ENCODE peak calls at places on chromosomes 1 and 21, in five cellular contexts. G is SJSA1, J is heart right ventricle, Y is aorta, P is GM23338. M is an unnamed sample. For H3K4me1, the result is how much of the 10 kb centered on the place peaks cover.

GRCh38 chr1:241376711-241377110 is 19.7 kb upstream of the RGS7 start:
- DNase-seq in J (no peak), P (no peak), G (no peak), Y (no peak), M (no peak)

GRCh38 chr1:10979483-10979920 is 33.0 kb upstream of the TARDBP start:
- DNase-seq in J (peak), P (no peak), Y (peak), G (no peak), M (no peak)

GRCh38 chr1:153623091-153623490 is 4.2 kb downstream of the S100A13 start:
- DNase-seq in Y (no peak), G (no peak), P (peak), J (no peak), M (peak)

GRCh38 chr1:187566371-187566770 is 737.6 kb downstream of the PLA2G4A start:
- DNase-seq in Y (no peak), G (no peak), P (no peak), J (no peak), M (no peak)

GRCh38 chr21:42468511-42469131 is 27.4 kb downstream of the RSPH1 start:
- DNase-seq in J (no peak), Y (no peak), G (no peak), P (no peak), M (no peak)

GRCh38 chr21:27275294-27275927 is 308.5 kb upstream of the ADAMTS5 start:
- DNase-seq in Y (no peak), P (no peak), G (no peak), J (no peak), M (no peak)

GRCh38 chr21:44755227-44755626 is 43.9 kb upstream of the TSPEAR start:
- DNase-seq in J (no peak), P (no peak), Y (no peak), G (no peak), M (no peak)

GRCh38 chr1:92653605-92654381 is 131.1 kb downstream of the EVI5 start:
- DNase-seq in G (no peak), J (no peak), Y (no peak), P (no peak), M (no peak)

GRCh38 chr1:38730511-38731397 is 128.8 kb downstream of the RRAGC start:
- DNase-seq in P (no peak), J (no peak), G (no peak), Y (no peak), M (no peak)

GRCh38 chr1:191851799-191852595 is 306.3 kb upstream of the RGS18 start:
- DNase-seq in Y (no peak), J (no peak), G (no peak), P (no peak), M (no peak)

GRCh38 chr1:31297273-31298247 is 728 bp downstream of the ZCCHC17 start:
- DNase-seq in J (no peak), Y (no peak), P (peak), G (no peak), M (no peak)

GRCh38 chr1:191174298-191174697 is 696.6 kb upstream of the BRINP3 start:
- DNase-seq in G (no peak), Y (no peak), J (no peak), P (peak), M (no peak)

GRCh38 chr21:42593815-42594157 is 59.6 kb upstream of the PDE9A start:
- DNase-seq in Y (no peak), J (no peak), G (peak), P (no peak), M (no peak)

GRCh38 chr1:206582537-206583460 is 29.5 kb downstream of the EIF2D start:
- DNase-seq in Y (no peak), G (no peak), P (no peak), J (no peak), M (no peak)

GRCh38 chr1:168362991-168363390 is 82.3 kb downstream of the TBX19 start:
- DNase-seq in Y (no peak), P (no peak), J (no peak), G (no peak), M (no peak)

GRCh38 chr1:119869962-119870361 is 26.4 kb downstream of the ADAM30 start:
- DNase-seq in J (no peak), Y (no peak), G (no peak), P (no peak), M (no peak)

GRCh38 chr21:37385179-37385765 is 18.7 kb downstream of the DYRK1A start:
- DNase-seq in P (no peak), G (no peak), J (no peak), Y (no peak), M (no peak)

GRCh38 chr1:242146640-242147039 is 147.7 kb upstream of the MAP1LC3C start:
- DNase-seq in G (no peak), J (no peak), Y (no peak), P (peak), M (no peak)

GRCh38 chr1:37792943-37793686 is 532 bp upstream of the MANEAL start:
- DNase-seq in P (peak), G (no peak), Y (no peak), J (no peak), M (no peak)

GRCh38 chr1:116262207-116262994 is 110.6 kb upstream of the ATP1A1 start:
- DNase-seq in P (no peak), Y (no peak), G (no peak), J (no peak), M (no peak)

GRCh38 chr1:240232548-240232947 is 140.9 kb downstream of the FMN2 start:
- DNase-seq in J (no peak), P (no peak), Y (no peak), G (peak), M (no peak)

GRCh38 chr1:240235521-240236288 is 144.0 kb downstream of the FMN2 start:
- DNase-seq in J (no peak), Y (no peak), P (no peak), G (peak), M (no peak)

GRCh38 chr1:240237305-240237721 is 145.6 kb downstream of the FMN2 start:
- DNase-seq in P (no peak), Y (no peak), G (peak), J (no peak), M (no peak)

GRCh38 chr1:240230821-240231220 is 139.1 kb downstream of the FMN2 start:
- DNase-seq in G (no peak), P (no peak), J (no peak), Y (no peak), M (no peak)

GRCh38 chr1:240234477-240235225 is 143.0 kb downstream of the FMN2 start:
- DNase-seq in G (no peak), J (no peak), P (no peak), Y (no peak), M (no peak)
- H3K4me1 ChIP-seq in G (half or more), J (under half), P (under half), Y (under half), M (under half)

DNA sequence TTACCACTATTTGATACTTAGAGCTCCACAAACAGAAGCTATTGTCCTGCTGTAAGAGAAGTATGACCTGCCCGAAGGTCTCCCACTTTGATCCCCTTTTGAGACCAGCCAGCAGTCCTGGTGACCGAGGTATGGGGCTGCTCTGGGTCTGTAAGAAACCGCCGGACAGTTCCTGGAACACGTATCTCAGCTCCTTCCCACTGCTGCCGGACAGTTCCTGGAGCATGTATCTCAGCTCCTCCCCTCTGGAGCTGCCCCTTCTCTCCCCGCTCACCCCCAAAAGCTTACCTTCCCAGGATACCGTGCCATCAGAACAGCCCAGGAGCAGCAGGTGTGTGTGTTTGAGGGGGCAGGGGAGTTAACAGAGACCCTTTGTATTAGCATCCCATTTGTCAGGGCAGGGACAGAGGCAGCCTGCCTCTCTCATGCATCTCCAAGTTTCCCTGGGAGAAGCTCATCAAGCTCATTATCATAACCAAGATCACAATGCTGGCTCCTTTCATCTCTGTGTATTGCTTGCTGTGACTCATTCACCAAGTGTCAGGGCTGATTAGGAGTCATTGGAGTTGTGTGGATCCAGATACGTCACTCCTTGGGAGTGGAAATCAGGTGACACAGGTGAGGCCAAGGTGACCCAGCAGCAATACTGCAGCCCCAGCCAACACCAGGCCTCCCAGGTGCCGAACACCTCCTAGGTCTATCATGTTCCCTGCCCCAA is 25.3 kb downstream of the OPTC start:
- DNase-seq in J (no peak), Y (no peak), G (no peak), P (peak), M (peak)
- H3K4me1 ChIP-seq in J (under half), Y (under half), G (under half), P (half or more), M (half or more)

GRCh38 chr1:12177999-12178441 is 11.2 kb downstream of the TNFRSF1B start:
- DNase-seq in G (peak), P (peak), Y (peak), J (no peak), M (no peak)
- H3K4me1 ChIP-seq in G (under half), P (under half), Y (under half), J (under half), M (under half)

GRCh38 chr1:21317035-21317689 is 26.9 kb upstream of the ECE1 start:
- DNase-seq in G (no peak), Y (peak), J (peak), P (no peak), M (no peak)
- H3K4me1 ChIP-seq in G (under half), Y (under half), J (half or more), P (half or more), M (under half)

GRCh38 chr1:145996433-145997155 is at the start of gene TXNIP:
- DNase-seq in J (peak), Y (peak), P (peak), G (peak), M (peak)

GRCh38 chr1:145995148-145995851 is 1.1 kb downstream of the TXNIP start:
- DNase-seq in J (no peak), G (no peak), P (no peak), Y (no peak), M (no peak)

GRCh38 chr1:145999321-146000024 is 3.1 kb upstream of the TXNIP start:
- DNase-seq in P (no peak), G (no peak), Y (no peak), J (no peak), M (no peak)

GRCh38 chr1:145995964-145996432 is 381 bp downstream of the TXNIP start:
- DNase-seq in P (peak), J (no peak), Y (no peak), G (no peak), M (no peak)

DNA sequence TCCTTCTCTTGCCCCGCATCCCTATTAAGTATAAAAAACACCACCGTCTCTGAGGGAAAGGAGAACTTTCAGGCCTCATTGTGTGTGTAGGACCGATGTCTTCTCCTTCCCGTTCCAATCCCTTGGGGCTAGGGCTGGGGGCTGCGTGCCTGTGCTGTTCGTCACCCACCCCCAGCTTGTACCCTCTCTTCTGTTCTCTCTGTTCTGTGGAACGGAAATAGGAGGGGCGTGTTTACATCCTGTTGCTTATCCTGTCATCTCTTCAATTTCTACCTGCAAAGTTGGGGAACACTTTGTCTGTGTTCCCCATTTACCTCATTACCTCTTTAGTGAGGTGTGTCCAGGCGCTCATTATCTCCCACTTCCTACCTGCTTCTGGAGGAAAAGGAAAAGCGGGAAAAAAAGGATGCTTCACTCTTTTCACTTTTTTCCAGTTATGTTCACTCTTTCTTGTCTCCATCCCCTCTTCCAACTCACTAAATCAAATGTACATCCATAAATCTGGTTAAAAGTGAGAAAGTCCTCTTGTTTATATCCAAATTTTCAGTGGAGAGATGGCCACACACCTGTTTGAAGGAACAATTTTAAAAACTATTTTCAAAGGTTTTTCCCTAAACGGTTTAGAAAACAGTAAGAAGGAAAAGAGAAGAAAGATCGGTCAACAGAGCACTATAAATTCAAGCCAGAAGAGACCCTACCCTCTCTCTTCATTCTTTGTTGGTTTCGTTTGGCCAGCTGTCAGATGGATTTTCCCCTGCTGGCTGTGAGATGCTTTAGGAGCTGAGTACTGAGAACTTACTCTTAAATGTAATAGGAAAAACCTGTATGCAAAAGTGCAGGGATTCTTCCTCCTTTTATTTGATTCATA is 1.0 kb upstream of the TXNIP start:
- DNase-seq in P (peak), Y (peak), J (no peak), G (peak), M (no peak)
- H3K4me1 ChIP-seq in P (under half), Y (under half), J (under half), G (under half), M (under half)